ENCODE peak calls at places on chromosome 10, in ten cellular contexts. F is A549, E is GM12865, I is PC-9, A is mesothelial cell of epicardium, P is AG10803, L is nephron progenitor cell, M is endothelial cell, O is heart left ventricle, C is HFFc6. Q is an unnamed sample.

GRCh38 chr10:30047924-30048531 is 11.4 kb downstream of the JCAD start:
- DNase-seq in F (no peak), E (no peak), I (no peak), A (no peak), P (no peak), L (no peak), M (no peak), O (no peak), C (no peak), Q (no peak)

GRCh38 chr10:28679941-28680752 is 2.8 kb downstream of the BAMBI start:
- DNase-seq in F (no peak), E (no peak), I (no peak), A (no peak), P (no peak), L (no peak), M (peak; percentile 31), O (no peak), C (no peak), Q (no peak)

GRCh38 chr10:28542728-28543127 is 9.8 kb downstream of the WAC start:
- DNase-seq in F (no peak), E (no peak), I (no peak), A (no peak), P (no peak), L (no peak), M (no peak), O (no peak), C (no peak), Q (no peak)

GRCh38 chr10:8242295-8242872 is 187.9 kb downstream of the GATA3 start:
- DNase-seq in F (no peak), E (no peak), I (no peak), A (no peak), P (no peak), L (no peak), M (no peak), O (no peak), C (no peak), Q (no peak)

GRCh38 chr10:110609592-110609991 is 34.5 kb upstream of the RBM20 start:
- DNase-seq in F (peak; percentile 18), E (no peak), I (no peak), A (no peak), P (no peak), L (no peak), M (no peak), O (no peak), C (no peak), Q (no peak)

GRCh38 chr10:73209705-73210104 is 37.4 kb downstream of the DNAJC9 start:
- DNase-seq in F (no peak), E (no peak), I (peak; percentile 5), A (no peak), P (peak; percentile 48), L (no peak), M (no peak), O (no peak), C (peak; percentile 54), Q (no peak)

GRCh38 chr10:89213191-89213808 is 6.2 kb upstream of the CH25H start:
- DNase-seq in F (peak; percentile 42), E (peak; percentile 46), I (no peak), A (no peak), P (peak; percentile 66), L (no peak), M (no peak), O (no peak), C (peak; percentile 44), Q (no peak)

GRCh38 chr10:132036153-132036886 is 29.4 kb upstream of the JAKMIP3 start:
- DNase-seq in F (peak; percentile 52), E (no peak), I (peak; percentile 16), A (peak; percentile 56), P (peak; percentile 8), L (peak; percentile 72), M (peak; percentile 31), O (no peak), C (no peak), Q (no peak)

GRCh38 chr10:89296227-89296648 is 5.6 kb upstream of the IFIT2 start:
- DNase-seq in F (no peak), E (peak; percentile 49), I (no peak), A (no peak), P (peak; percentile 92), L (no peak), M (no peak), O (no peak), C (peak; percentile 41), Q (no peak)

GRCh38 chr10:50578949-50579348 is 44.8 kb downstream of the SGMS1 start:
- DNase-seq in F (no peak), E (no peak), I (no peak), A (no peak), P (no peak), L (no peak), M (no peak), O (no peak), C (no peak), Q (no peak)

GRCh38 chr10:113965077-113965476 is 78.6 kb upstream of the ADRB1 start:
- DNase-seq in F (no peak), E (no peak), I (no peak), A (no peak), P (no peak), L (no peak), M (no peak), O (no peak), C (no peak), Q (no peak)

GRCh38 chr10:21675157-21675796 is 141.2 kb downstream of the MLLT10 start:
- DNase-seq in F (peak; percentile 40), E (peak; percentile 42), I (peak; percentile 3), A (no peak), P (peak; percentile 32), L (peak; percentile 20), M (peak; percentile 31), O (no peak), C (peak; percentile 32), Q (no peak)

GRCh38 chr10:73799899-73800559 is 11.4 kb downstream of the NDST2 start:
- DNase-seq in F (no peak), E (no peak), I (no peak), A (no peak), P (no peak), L (no peak), M (no peak), O (no peak), C (no peak), Q (no peak)

GRCh38 chr10:69333205-69333604 is 54.9 kb downstream of the HK1 start:
- DNase-seq in F (no peak), E (no peak), I (peak; percentile 93), A (peak; percentile 79), P (peak; percentile 63), L (no peak), M (no peak), O (no peak), C (peak; percentile 69), Q (peak; percentile 67)
- TF ChIP-seq CTCF in F (no peak), E (no peak), I (peak; percentile 63), A (no peak), P (peak; percentile 50), L (no peak), M (no peak), O (peak; percentile 13), C (peak; percentile 72), Q (no peak)

GRCh38 chr10:16854623-16855022 is 37.4 kb upstream of the RSU1 start:
- DNase-seq in F (no peak), E (no peak), I (no peak), A (no peak), P (peak; percentile 56), L (no peak), M (no peak), O (no peak), C (peak; percentile 63), Q (no peak)
- TF ChIP-seq CTCF in F (no peak), E (no peak), I (no peak), A (no peak), P (no peak), L (no peak), M (no peak), O (no peak), C (no peak), Q (no peak)

GRCh38 chr10:43318456-43318855 is 51.6 kb upstream of the RASGEF1A start:
- DNase-seq in F (no peak), E (no peak), I (no peak), A (no peak), P (no peak), L (no peak), M (no peak), O (no peak), C (no peak), Q (no peak)

GRCh38 chr10:43316516-43316915 is 49.7 kb upstream of the RASGEF1A start:
- DNase-seq in F (no peak), E (no peak), I (no peak), A (no peak), P (no peak), L (no peak), M (no peak), O (no peak), C (no peak), Q (no peak)

GRCh38 chr10:43315535-43316245 is 48.8 kb upstream of the RASGEF1A start:
- DNase-seq in F (no peak), E (no peak), I (no peak), A (no peak), P (no peak), L (no peak), M (no peak), O (no peak), C (no peak), Q (no peak)

GRCh38 chr10:43317422-43317821 is 50.6 kb upstream of the RASGEF1A start:
- DNase-seq in F (no peak), E (no peak), I (peak; percentile 24), A (no peak), P (no peak), L (no peak), M (no peak), O (no peak), C (no peak), Q (no peak)

GRCh38 chr10:43316988-43317387 is 50.1 kb upstream of the RASGEF1A start:
- DNase-seq in F (no peak), E (no peak), I (no peak), A (no peak), P (no peak), L (no peak), M (no peak), O (no peak), C (no peak), Q (no peak)
- TF ChIP-seq CTCF in F (no peak), E (no peak), I (no peak), A (no peak), P (no peak), L (no peak), M (no peak), O (no peak), C (no peak), Q (no peak)

GRCh38 chr10:88089498-88089897 is 226.1 kb downstream of the PTEN start:
- DNase-seq in F (no peak), E (no peak), I (no peak), A (no peak), P (no peak), L (no peak), M (no peak), O (no peak), C (no peak), Q (no peak)

GRCh38 chr10:88090568-88091214 is 227.3 kb downstream of the PTEN start:
- DNase-seq in F (no peak), E (peak; percentile 87), I (no peak), A (no peak), P (no peak), L (no peak), M (no peak), O (no peak), C (no peak), Q (no peak)

GRCh38 chr10:88092265-88092664 is 228.8 kb downstream of the PTEN start:
- DNase-seq in F (no peak), E (no peak), I (no peak), A (no peak), P (no peak), L (no peak), M (no peak), O (no peak), C (no peak), Q (no peak)

GRCh38 chr10:88092975-88093374 is 229.6 kb downstream of the PTEN start:
- DNase-seq in F (no peak), E (peak; percentile 62), I (no peak), A (peak; percentile 49), P (no peak), L (no peak), M (no peak), O (peak; percentile 41), C (no peak), Q (no peak)

GRCh38 chr10:88091490-88092061 is 228.2 kb downstream of the PTEN start:
- DNase-seq in F (no peak), E (peak; percentile 98), I (peak; percentile 25), A (no peak), P (no peak), L (no peak), M (no peak), O (peak; percentile 27), C (no peak), Q (no peak)
- TF ChIP-seq CTCF in F (no peak), E (peak; percentile 9), I (no peak), A (no peak), P (no peak), L (no peak), M (no peak), O (no peak), C (no peak), Q (no peak)

Q was measured in lung.